ENCODE peak calls at places on chromosomes 16 and 17, in seven cellular contexts. R, D, H, Q, M, X and U are unnamed samples.

GRCh38 chr16:82655315-82655714 is 28.5 kb downstream of the CDH13 start:
- DNase-seq in R (peak; percentile 39), D (peak; percentile 71), H (no peak), Q (peak; percentile 94), M (no peak), X (peak; percentile 36), U (peak; percentile 5)

GRCh38 chr17:413016-413350 is 60.4 kb upstream of the RPH3AL start:
- DNase-seq in R (no peak), D (peak; percentile 33), H (no peak), Q (no peak), M (no peak), X (no peak), U (no peak)

GRCh38 chr16:67116388-67117311 is 6.9 kb downstream of the PHAF1 start:
- DNase-seq in R (no peak), D (no peak), H (no peak), Q (no peak), M (no peak), X (no peak), U (no peak)

GRCh38 chr17:75154195-75155106 is at the start of gene JPT1:
- DNase-seq in R (peak; percentile 98), D (peak; percentile 93), H (peak; percentile 100), Q (peak; percentile 99), M (peak; percentile 98), X (peak; percentile 99), U (peak; percentile 99)

GRCh38 chr16:66287416-66287815 is 79.1 kb upstream of the CDH5 start:
- DNase-seq in R (no peak), D (peak; percentile 10), H (no peak), Q (no peak), M (no peak), X (no peak), U (no peak)

GRCh38 chr17:48006936-48007703 is 30.5 kb downstream of the COPZ2 start:
- DNase-seq in R (no peak), D (no peak), H (no peak), Q (no peak), M (no peak), X (no peak), U (no peak)

GRCh38 chr17:81440511-81441244 is 45.4 kb downstream of the BAHCC1 start:
- DNase-seq in R (no peak), D (no peak), H (peak; percentile 65), Q (no peak), M (no peak), X (no peak), U (no peak)

GRCh38 chr17:33976816-33977215 is 278.3 kb upstream of the CCL2 start:
- DNase-seq in R (no peak), D (no peak), H (no peak), Q (no peak), M (no peak), X (no peak), U (no peak)

GRCh38 chr17:82110298-82110697 is 12.3 kb upstream of the FASN start:
- DNase-seq in R (no peak), D (no peak), H (no peak), Q (no peak), M (no peak), X (no peak), U (no peak)

GRCh38 chr17:17098426-17099035 is 56.3 kb downstream of the MPRIP start:
- DNase-seq in R (peak; percentile 76), D (no peak), H (no peak), Q (peak; percentile 31), M (no peak), X (no peak), U (no peak)

GRCh38 chr17:30476726-30477082 is 504 bp upstream of the GOSR1 start:
- DNase-seq in R (peak; percentile 19), D (no peak), H (no peak), Q (peak; percentile 7), M (peak; percentile 16), X (no peak), U (no peak)

GRCh38 chr17:42288985-42289862 is 926 bp downstream of the STAT5A start:
- DNase-seq in R (peak; percentile 47), D (peak; percentile 68), H (peak; percentile 34), Q (no peak), M (peak; percentile 61), X (peak; percentile 55), U (peak; percentile 63)

GRCh38 chr17:54891176-54891821 is 9.4 kb upstream of the TOM1L1 start:
- DNase-seq in R (no peak), D (no peak), H (no peak), Q (peak; percentile 73), M (no peak), X (no peak), U (peak; percentile 56)

GRCh38 chr17:73091770-73092517 is 544 bp downstream of the SLC39A11 start:
- DNase-seq in R (no peak), D (no peak), H (peak; percentile 45), Q (peak; percentile 36), M (peak; percentile 54), X (peak; percentile 33), U (peak; percentile 84)

GRCh38 chr16:73054732-73055481 is 7.0 kb upstream of the ZFHX3 start:
- DNase-seq in R (no peak), D (no peak), H (no peak), Q (peak; percentile 77), M (no peak), X (no peak), U (no peak)

GRCh38 chr17:66655861-66656260 is 179.1 kb upstream of the CACNG5 start:
- DNase-seq in R (no peak), D (peak; percentile 52), H (no peak), Q (peak; percentile 80), M (no peak), X (no peak), U (no peak)

GRCh38 chr17:28910534-28910933 is 7.7 kb upstream of the DHRS13 start:
- DNase-seq in R (no peak), D (no peak), H (no peak), Q (no peak), M (no peak), X (no peak), U (no peak)
- H3K36me3 ChIP-seq in R (peaks cover 100% of the 10 kb centered on the region), D (peaks cover 53% of the 10 kb centered on the region), H (peaks cover 8% of the 10 kb centered on the region), Q (peaks cover 77% of the 10 kb centered on the region), M (peaks cover 8% of the 10 kb centered on the region), X (peaks cover 100% of the 10 kb centered on the region), U (peaks cover 93% of the 10 kb centered on the region)

GRCh38 chr16:49528035-49528434 is 154.4 kb downstream of the C16orf78 start:
- DNase-seq in R (no peak), D (no peak), H (no peak), Q (no peak), M (no peak), X (no peak), U (no peak)
- H3K4me3 ChIP-seq in R (no peak overlapping the region), D (peak overlapping the region; percentile 56), H (no peak overlapping the region), Q (peak overlapping the region; percentile 16), M (no peak overlapping the region), X (peak overlapping the region; percentile 39), U (no peak overlapping the region)

GRCh38 chr17:39666601-39667261 is 1.5 kb upstream of the PNMT start:
- DNase-seq in R (peak; percentile 81), D (no peak), H (no peak), Q (no peak), M (peak; percentile 14), X (no peak), U (no peak)

GRCh38 chr17:39664581-39665561 is at the start of gene TCAP:
- DNase-seq in R (peak; percentile 76), D (no peak), H (no peak), Q (no peak), M (peak; percentile 12), X (no peak), U (no peak)

GRCh38 chr17:39667262-39668140 is 752 bp upstream of the PNMT start:
- DNase-seq in R (peak; percentile 57), D (no peak), H (no peak), Q (no peak), M (peak; percentile 18), X (peak; percentile 57), U (peak; percentile 48)

GRCh38 chr17:39666231-39666600 is 1.1 kb downstream of the TCAP start:
- DNase-seq in R (no peak), D (no peak), H (no peak), Q (no peak), M (no peak), X (no peak), U (no peak)

GRCh38 chr17:39665642-39666221 is 583 bp downstream of the TCAP start:
- DNase-seq in R (no peak), D (no peak), H (no peak), Q (no peak), M (peak; percentile 15), X (no peak), U (no peak)
- H3K4me1 ChIP-seq in R (peaks cover 50% of the 10 kb centered on the region), D (peaks cover 13% of the 10 kb centered on the region), H (peaks cover 7% of the 10 kb centered on the region), Q (peaks cover 7% of the 10 kb centered on the region), M (no peaks in the 10 kb centered on the region), X (peaks cover 63% of the 10 kb centered on the region), U (peaks cover 71% of the 10 kb centered on the region)

DNA sequence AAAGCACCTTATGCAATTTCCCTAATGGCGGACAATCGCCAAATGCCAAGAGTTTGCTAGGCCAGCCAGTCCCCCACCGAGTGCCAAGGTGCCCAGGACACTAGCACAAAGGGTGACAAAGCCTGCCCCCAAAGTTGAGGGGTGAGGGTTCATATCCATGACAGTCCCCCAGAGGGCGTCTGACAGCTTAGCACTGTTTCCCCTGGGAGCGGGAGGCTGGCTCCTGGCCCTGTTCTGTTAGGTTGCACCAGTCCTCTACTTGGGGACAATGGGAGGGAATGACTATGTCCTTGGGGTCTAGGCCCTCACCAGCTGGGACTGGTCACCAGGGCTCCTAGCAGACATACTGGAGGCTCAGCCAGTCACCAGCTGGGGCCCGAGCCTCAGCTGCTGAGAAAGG is 66.9 kb downstream of the MYO18A start:
- DNase-seq in R (no peak), D (no peak), H (no peak), Q (no peak), M (no peak), X (no peak), U (no peak)
- H3K36me3 ChIP-seq in R (peaks cover 90% of the 10 kb centered on the region), D (peaks cover 6% of the 10 kb centered on the region), H (peaks cover 9% of the 10 kb centered on the region), Q (peaks cover 35% of the 10 kb centered on the region), M (no peaks in the 10 kb centered on the region), X (peaks cover 91% of the 10 kb centered on the region), U (peaks cover 12% of the 10 kb centered on the region)

GRCh38 chr17:4712526-4712925 is 2.1 kb downstream of the ARRB2 start:
- DNase-seq in R (no peak), D (no peak), H (no peak), Q (no peak), M (no peak), X (no peak), U (no peak)

GRCh38 chr17:4709794-4710692 is at the start of gene ARRB2:
- DNase-seq in R (peak; percentile 98), D (peak; percentile 99), H (peak; percentile 96), Q (peak; percentile 98), M (peak; percentile 97), X (peak; percentile 99), U (peak; percentile 98)

GRCh38 chr17:4708436-4708835 is 2.0 kb upstream of the ARRB2 start:
- DNase-seq in R (no peak), D (peak; percentile 47), H (peak; percentile 81), Q (no peak), M (no peak), X (no peak), U (peak; percentile 13)

GRCh38 chr17:4710693-4711634 is 532 bp downstream of the ARRB2 start:
- DNase-seq in R (no peak), D (peak; percentile 49), H (no peak), Q (no peak), M (no peak), X (peak; percentile 35), U (no peak)

GRCh38 chr17:4711671-4712111 is 1.3 kb downstream of the ARRB2 start:
- DNase-seq in R (peak; percentile 51), D (no peak), H (no peak), Q (no peak), M (peak; percentile 62), X (no peak), U (no peak)
- H3K4me3 ChIP-seq in R (no peak overlapping the region), D (peak overlapping the region; percentile 89), H (peak overlapping the region; percentile 66), Q (no peak overlapping the region), M (no peak overlapping the region), X (peak overlapping the region; percentile 72), U (no peak overlapping the region)

GRCh38 chr17:59829217-59830006 is 63.3 kb downstream of the TUBD1 start:
- DNase-seq in R (no peak), D (peak; percentile 51), H (peak; percentile 85), Q (peak; percentile 98), M (no peak), X (no peak), U (no peak)
- H3K4me1 ChIP-seq in R (peaks cover 12% of the 10 kb centered on the region), D (peaks cover 14% of the 10 kb centered on the region), H (peaks cover 74% of the 10 kb centered on the region), Q (peaks cover 25% of the 10 kb centered on the region), M (peaks cover 34% of the 10 kb centered on the region), X (peaks cover 51% of the 10 kb centered on the region), U (peaks cover 28% of the 10 kb centered on the region)